ENCODE peak calls at places on chromosome 2, in four cellular contexts. F is pancreas; C is EH; Q is stimulated activated CD4-positive, alpha-beta T cell treated with anti-CD3 and anti-CD28 coated beads, Interleukin-4, amount 100 ng/mL, for 48 hours. E is an unnamed sample.
A peak's percentile ranks its signal among the peaks of the same experiment; 100 is the strongest.

GRCh38 chr2:194822657-194823056 is 834.4 kb upstream of the SLC39A10 start:
- DNase-seq in Q (no peak), F (no peak), C (no peak), E (no peak)

GRCh38 chr2:235698504-235698903 is 204.7 kb downstream of the AGAP1 start:
- DNase-seq in C (no peak), Q (no peak), F (no peak), E (no peak)

GRCh38 chr2:185821467-185821866 is 82.9 kb downstream of the FSIP2 start:
- DNase-seq in C (no peak), F (no peak), Q (no peak), E (no peak)

GRCh38 chr2:240954436-240955305 is 43.7 kb upstream of the SNED1 start:
- DNase-seq in F (no peak), C (no peak), Q (no peak), E (no peak)

GRCh38 chr2:40256649-40257048 is 195.2 kb downstream of the SLC8A1 start:
- DNase-seq in F (no peak), C (peak; percentile 42), Q (no peak), E (no peak)

GRCh38 chr2:11521730-11522129 is 12.1 kb upstream of the GREB1 start:
- DNase-seq in F (no peak), Q (no peak), C (no peak), E (no peak)

GRCh38 chr2:241935774-241936173 is 66.2 kb downstream of the RTP5 start:
- DNase-seq in F (no peak), C (no peak), Q (no peak), E (no peak)

GRCh38 chr2:39524756-39525635 is 87.9 kb upstream of the MAP4K3 start:
- DNase-seq in C (no peak), F (no peak), Q (no peak), E (no peak)

GRCh38 chr2:224973112-224974016 is 68.9 kb downstream of the DOCK10 start:
- DNase-seq in C (peak; percentile 45), Q (no peak), F (no peak), E (no peak)

GRCh38 chr2:186611526-186611925 is 21.7 kb downstream of the ITGAV start:
- DNase-seq in F (no peak), C (no peak), Q (no peak), E (no peak)

GRCh38 chr2:158095912-158096311 is 5.8 kb upstream of the UPP2 start:
- DNase-seq in Q (no peak), F (no peak), C (no peak), E (no peak)

GRCh38 chr2:26711457-26712155 is 19.1 kb downstream of the KCNK3 start:
- DNase-seq in F (no peak), C (no peak), Q (no peak), E (no peak)

GRCh38 chr2:127174977-127175376 is 45.1 kb downstream of the CYP27C1 start:
- DNase-seq in C (peak; percentile 78), Q (no peak), F (no peak), E (no peak)

GRCh38 chr2:162146906-162147305 is 5.1 kb downstream of the GCG start:
- DNase-seq in F (no peak), Q (no peak), C (peak; percentile 40), E (no peak)

GRCh38 chr2:38176619-38177021 is 100.7 kb upstream of the CYP1B1 start:
- DNase-seq in C (peak; percentile 71), Q (no peak), F (no peak), E (no peak)

GRCh38 chr2:121093735-121094520 is 191.1 kb downstream of the TFCP2L1 start:
- DNase-seq in Q (no peak), C (peak; percentile 66), F (no peak), E (no peak)

GRCh38 chr2:1483551-1483950 is 70.3 kb downstream of the TPO start:
- DNase-seq in Q (no peak), C (no peak), F (no peak), E (no peak)

GRCh38 chr2:134218928-134219707 is 34.8 kb upstream of the MGAT5 start:
- DNase-seq in Q (no peak), C (peak; percentile 41), F (no peak), E (no peak)

E was measured in GDM1.